ENCODE peak calls at places on chromosomes 6 and 20, in five cellular contexts. One of them, this sample, is unnamed.

GRCh38 chr6:135182993-135183531 is 2.0 kb downstream of the MYB start:
- DNase-seq in K562: peak; percentile 88
- DNase-seq in HepG2: no peak
- DNase-seq in SK-N-SH: no peak
- DNase-seq in GM12878: no peak
- DNase-seq in this sample: no peak

GRCh38 chr6:41066867-41067304 is 5.3 kb downstream of the OARD1 start:
- DNase-seq in K562: peak; percentile 89
- DNase-seq in HepG2: peak; percentile 88
- DNase-seq in SK-N-SH: peak; percentile 36
- DNase-seq in GM12878: peak; percentile 26
- DNase-seq in this sample: peak; percentile 77

GRCh38 chr6:80742481-80742880 is 636.0 kb downstream of the BCKDHB start:
- DNase-seq in K562: peak; percentile 1
- DNase-seq in HepG2: peak; percentile 1
- DNase-seq in SK-N-SH: no peak
- DNase-seq in GM12878: no peak
- DNase-seq in this sample: peak; percentile 16

GRCh38 chr6:22112490-22112889 is 184.3 kb downstream of the PRL start:
- DNase-seq in K562: no peak
- DNase-seq in HepG2: no peak
- DNase-seq in SK-N-SH: no peak
- DNase-seq in GM12878: no peak
- DNase-seq in this sample: peak; percentile 71

GRCh38 chr6:67231092-67231491 is 1404.0 kb upstream of the ADGRB3 start:
- DNase-seq in K562: peak; percentile 5
- DNase-seq in HepG2: no peak
- DNase-seq in SK-N-SH: no peak
- DNase-seq in GM12878: no peak
- DNase-seq in this sample: no peak

GRCh38 chr6:32432050-32432450 is 7.6 kb upstream of the HLA-DRA start:
- DNase-seq in K562: peak; percentile 29
- DNase-seq in HepG2: peak; percentile 27
- DNase-seq in SK-N-SH: no peak
- DNase-seq in GM12878: no peak
- DNase-seq in this sample: peak; percentile 7

GRCh38 chr6:27078734-27079357 is 168.7 kb upstream of the PRSS16 start:
- DNase-seq in K562: peak; percentile 81
- DNase-seq in HepG2: peak; percentile 75
- DNase-seq in SK-N-SH: peak; percentile 52
- DNase-seq in GM12878: peak; percentile 57
- DNase-seq in this sample: peak; percentile 57

GRCh38 chr6:142416179-142416578 is 114.4 kb downstream of the ADGRG6 start:
- DNase-seq in K562: no peak
- DNase-seq in HepG2: no peak
- DNase-seq in SK-N-SH: no peak
- DNase-seq in GM12878: no peak
- DNase-seq in this sample: no peak

GRCh38 chr20:20212675-20213096 is 155.2 kb upstream of the INSM1 start:
- DNase-seq in K562: no peak
- DNase-seq in HepG2: no peak
- DNase-seq in SK-N-SH: no peak
- DNase-seq in GM12878: no peak
- DNase-seq in this sample: no peak

GRCh38 chr6:148295261-148295887 is 47.3 kb upstream of the SASH1 start:
- DNase-seq in K562: no peak
- DNase-seq in HepG2: no peak
- DNase-seq in SK-N-SH: no peak
- DNase-seq in GM12878: no peak
- DNase-seq in this sample: no peak

GRCh38 chr6:5302220-5302946 is 41.1 kb downstream of the FARS2 start:
- DNase-seq in K562: peak; percentile 79
- DNase-seq in HepG2: no peak
- DNase-seq in SK-N-SH: peak; percentile 12
- DNase-seq in GM12878: peak; percentile 92
- DNase-seq in this sample: no peak

GRCh38 chr6:35415065-35415880 is 36.9 kb upstream of the FANCE start:
- DNase-seq in K562: peak; percentile 65
- DNase-seq in HepG2: peak; percentile 99
- DNase-seq in SK-N-SH: peak; percentile 63
- DNase-seq in GM12878: no peak
- DNase-seq in this sample: peak; percentile 66

GRCh38 chr6:29510202-29510601 is 22.4 kb upstream of the MAS1L start:
- DNase-seq in K562: peak; percentile 29
- DNase-seq in HepG2: peak; percentile 15
- DNase-seq in SK-N-SH: no peak
- DNase-seq in GM12878: no peak
- DNase-seq in this sample: no peak

GRCh38 chr6:113995632-113996031 is 24.7 kb upstream of the HDAC2 start:
- DNase-seq in K562: no peak
- DNase-seq in HepG2: peak; percentile 19
- DNase-seq in SK-N-SH: peak; percentile 35
- DNase-seq in GM12878: no peak
- DNase-seq in this sample: peak; percentile 58

GRCh38 chr6:108739496-108740330 is 108.5 kb upstream of the ARMC2 start:
- DNase-seq in K562: no peak
- DNase-seq in HepG2: no peak
- DNase-seq in SK-N-SH: no peak
- DNase-seq in GM12878: no peak
- DNase-seq in this sample: no peak

GRCh38 chr20:55782861-55783260 is 222.5 kb downstream of the CBLN4 start:
- DNase-seq in K562: no peak
- DNase-seq in HepG2: no peak
- DNase-seq in SK-N-SH: peak; percentile 21
- DNase-seq in GM12878: no peak
- DNase-seq in this sample: no peak

GRCh38 chr20:50220894-50221266 is 30.2 kb downstream of the CEBPB start:
- DNase-seq in K562: no peak
- DNase-seq in HepG2: no peak
- DNase-seq in SK-N-SH: no peak
- DNase-seq in GM12878: no peak
- DNase-seq in this sample: no peak

GRCh38 chr20:40538126-40538525 is 150.9 kb downstream of the MAFB start:
- DNase-seq in K562: no peak
- DNase-seq in HepG2: no peak
- DNase-seq in SK-N-SH: no peak
- DNase-seq in GM12878: no peak
- DNase-seq in this sample: no peak

GRCh38 chr6:44397424-44398169 is 10.1 kb downstream of the CDC5L start:
- DNase-seq in K562: no peak
- DNase-seq in HepG2: peak; percentile 37
- DNase-seq in SK-N-SH: peak; percentile 64
- DNase-seq in GM12878: no peak
- DNase-seq in this sample: no peak

GRCh38 chr6:43171284-43172126 is 436 bp downstream of the SRF start:
- DNase-seq in K562: no peak
- DNase-seq in HepG2: no peak
- DNase-seq in SK-N-SH: peak; percentile 93
- DNase-seq in GM12878: no peak
- DNase-seq in this sample: peak; percentile 75

GRCh38 chr20:7940341-7940740 is at the start of gene HAO1:
- DNase-seq in K562: no peak
- DNase-seq in HepG2: peak; percentile 40
- DNase-seq in SK-N-SH: no peak
- DNase-seq in GM12878: no peak
- DNase-seq in this sample: peak; percentile 2

GRCh38 chr6:10099086-10099499 is 315.8 kb downstream of the TFAP2A start:
- DNase-seq in K562: peak; percentile 66
- DNase-seq in HepG2: no peak
- DNase-seq in SK-N-SH: peak; percentile 56
- DNase-seq in GM12878: no peak
- DNase-seq in this sample: no peak

GRCh38 chr6:104614394-104614793 is 245.3 kb downstream of the HACE1 start:
- DNase-seq in K562: no peak
- DNase-seq in HepG2: no peak
- DNase-seq in SK-N-SH: no peak
- DNase-seq in GM12878: no peak
- DNase-seq in this sample: no peak

GRCh38 chr6:20487669-20488375 is 46.4 kb upstream of the CDKAL1 start:
- DNase-seq in K562: no peak
- DNase-seq in HepG2: no peak
- DNase-seq in SK-N-SH: no peak
- DNase-seq in GM12878: no peak
- DNase-seq in this sample: no peak

GRCh38 chr6:33693186-33694158 is 18.0 kb downstream of the UQCC2 start:
- DNase-seq in K562: no peak
- DNase-seq in HepG2: no peak
- DNase-seq in SK-N-SH: peak; percentile 14
- DNase-seq in GM12878: no peak
- DNase-seq in this sample: no peak
- TF ChIP-seq SMC3 in K562: no peak
- TF ChIP-seq SMC3 in HepG2: no peak
- TF ChIP-seq SMC3 in SK-N-SH: no peak
- TF ChIP-seq SMC3 in GM12878: no peak
- TF ChIP-seq SMC3 in this sample: no peak

GRCh38 chr20:12570371-12570770 is 438.4 kb upstream of the SPTLC3 start:
- DNase-seq in K562: no peak
- DNase-seq in HepG2: peak; percentile 76
- DNase-seq in SK-N-SH: peak; percentile 47
- DNase-seq in GM12878: no peak
- DNase-seq in this sample: peak; percentile 17

GRCh38 chr20:12575352-12576095 is 433.2 kb upstream of the SPTLC3 start:
- DNase-seq in K562: no peak
- DNase-seq in HepG2: no peak
- DNase-seq in SK-N-SH: no peak
- DNase-seq in GM12878: no peak
- DNase-seq in this sample: no peak

GRCh38 chr20:12577213-12577612 is 431.6 kb upstream of the SPTLC3 start:
- DNase-seq in K562: no peak
- DNase-seq in HepG2: no peak
- DNase-seq in SK-N-SH: no peak
- DNase-seq in GM12878: no peak
- DNase-seq in this sample: no peak

DNA sequence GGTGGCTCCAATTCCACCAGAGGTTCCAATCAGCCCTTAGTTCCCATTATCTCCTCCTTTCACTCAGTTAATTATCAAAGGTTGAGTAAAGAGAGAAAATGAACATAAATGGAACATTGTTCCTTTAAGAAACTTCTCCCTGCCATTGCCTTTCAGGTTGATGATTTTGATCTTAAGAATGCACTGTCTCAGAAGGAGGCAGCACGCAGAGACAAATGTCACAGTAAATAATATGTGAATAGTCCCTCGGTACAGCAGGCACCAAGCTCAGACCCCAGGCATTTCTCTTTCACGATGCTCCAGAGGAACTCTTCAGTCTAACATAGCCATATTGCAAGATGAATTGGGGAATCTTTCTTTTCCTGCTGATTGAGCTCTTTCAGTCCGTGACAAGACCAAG is 435.3 kb upstream of the SPTLC3 start:
- DNase-seq in K562: no peak
- DNase-seq in HepG2: no peak
- DNase-seq in SK-N-SH: no peak
- DNase-seq in GM12878: no peak
- DNase-seq in this sample: no peak
- TF ChIP-seq EP300 in K562: no peak
- TF ChIP-seq EP300 in HepG2: no peak
- TF ChIP-seq EP300 in SK-N-SH: no peak
- TF ChIP-seq EP300 in GM12878: no peak
- TF ChIP-seq EP300 in this sample: no peak

DNA sequence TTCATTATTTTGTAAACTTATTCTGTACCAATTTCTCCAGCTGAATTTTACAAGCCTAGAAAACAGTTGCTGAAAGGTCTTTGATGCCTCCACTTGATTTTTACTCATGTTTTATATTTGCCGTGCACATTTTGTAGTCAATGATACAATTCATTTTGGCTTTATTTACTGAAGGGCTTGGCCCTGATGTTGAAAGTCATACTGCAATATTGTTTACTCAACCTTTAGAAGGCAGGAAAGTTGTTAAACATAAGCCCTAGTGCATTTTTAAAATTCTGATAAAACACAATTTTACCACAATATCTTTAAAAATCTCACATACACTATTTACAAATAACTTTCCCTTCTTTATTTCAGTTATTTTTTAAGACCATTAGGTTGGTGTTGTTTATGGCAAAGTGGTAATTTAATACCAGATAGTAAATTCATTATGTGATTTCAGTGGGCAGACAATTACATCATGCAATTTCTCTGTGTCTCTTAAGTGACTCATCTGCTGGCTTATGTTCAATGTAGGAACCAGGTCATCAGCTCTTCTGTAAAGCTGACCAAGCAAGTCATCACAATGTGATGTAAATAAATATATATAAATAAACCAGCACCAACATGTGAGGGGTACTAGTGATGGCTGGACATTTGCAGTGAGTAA is 121.1 kb upstream of the SLC35B3 start:
- DNase-seq in K562: no peak
- DNase-seq in HepG2: peak; percentile 35
- DNase-seq in SK-N-SH: no peak
- DNase-seq in GM12878: no peak
- DNase-seq in this sample: peak; percentile 10
- TF ChIP-seq SMC3 in K562: no peak
- TF ChIP-seq SMC3 in HepG2: no peak
- TF ChIP-seq SMC3 in SK-N-SH: no peak
- TF ChIP-seq SMC3 in GM12878: no peak
- TF ChIP-seq SMC3 in this sample: no peak

DNA sequence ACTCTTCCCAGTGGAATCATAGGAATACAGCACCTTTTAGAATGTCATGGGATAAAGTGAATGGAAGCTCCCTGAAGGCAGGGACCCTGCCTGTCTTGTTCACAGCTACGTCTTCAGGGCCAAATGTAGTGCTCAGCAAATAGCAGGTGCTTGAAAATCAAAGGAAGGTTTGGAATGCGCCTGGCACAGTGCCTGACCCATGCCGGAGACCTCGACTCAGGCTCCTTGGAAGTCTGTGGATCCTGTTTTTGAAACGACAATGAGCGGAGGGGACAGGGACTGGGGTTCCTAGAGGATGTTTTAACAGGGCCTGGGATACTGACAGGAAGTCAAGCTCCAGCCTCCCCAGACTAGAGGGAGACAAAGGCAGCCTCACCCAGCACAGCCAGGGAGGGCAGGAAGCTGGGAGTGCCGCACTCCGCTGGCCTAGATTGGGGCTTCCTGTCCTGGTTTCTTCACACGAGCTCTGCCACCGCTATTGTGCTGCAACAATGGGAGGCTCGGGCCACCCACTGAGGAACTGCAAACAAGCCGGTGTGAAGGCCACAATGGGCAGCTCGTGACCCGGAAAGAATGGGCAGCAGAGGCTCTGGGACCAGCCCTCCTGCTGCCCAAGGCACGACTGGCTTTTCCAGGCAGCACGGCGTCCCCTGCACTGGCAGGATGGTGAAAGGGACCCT is 76.7 kb downstream of the PREX1 start:
- DNase-seq in K562: no peak
- DNase-seq in HepG2: no peak
- DNase-seq in SK-N-SH: peak; percentile 28
- DNase-seq in GM12878: no peak
- DNase-seq in this sample: no peak
- TF ChIP-seq EP300 in K562: no peak
- TF ChIP-seq EP300 in HepG2: no peak
- TF ChIP-seq EP300 in SK-N-SH: no peak
- TF ChIP-seq EP300 in GM12878: no peak
- TF ChIP-seq EP300 in this sample: no peak